ENCODE peak calls at places on chromosome 1, in five cellular contexts. A is ACHN; W is activated CD4-positive, CD25-positive, alpha-beta regulatory T cell; Y is fibroblast of gingiva; X is NCI-H1436. G is an unnamed sample.

GRCh38 chr1:69777933-69778332 is 210.2 kb downstream of the LRRC7 start:
- DNase-seq in X (no peak), W (no peak), A (no peak), Y (no peak), G (no peak)

GRCh38 chr1:180173952-180174351 is 19.3 kb downstream of the QSOX1 start:
- DNase-seq in A (no peak), W (no peak), Y (peak), X (no peak), G (peak)

GRCh38 chr1:18681423-18681835 is 50.8 kb downstream of the PAX7 start:
- DNase-seq in X (peak), A (peak), W (no peak), Y (no peak), G (peak)

GRCh38 chr1:79532555-79532954 is 526.0 kb upstream of the ADGRL4 start:
- DNase-seq in A (no peak), X (no peak), W (no peak), Y (no peak), G (no peak)

GRCh38 chr1:192439373-192440025 is 122.7 kb downstream of the RGS21 start:
- DNase-seq in X (no peak), Y (no peak), A (peak), W (no peak), G (peak)

GRCh38 chr1:8026976-8027747 is 1.1 kb upstream of the ERRFI1 start:
- DNase-seq in X (no peak), W (no peak), A (peak), Y (peak), G (no peak)

GRCh38 chr1:222887127-222887461 is 72.3 kb downstream of the DISP1 start:
- DNase-seq in W (no peak), Y (no peak), X (no peak), A (no peak), G (no peak)

GRCh38 chr1:117794073-117794472 is 135.3 kb downstream of the GDAP2 start:
- DNase-seq in A (no peak), X (no peak), W (no peak), Y (peak), G (peak)

GRCh38 chr1:244239261-244239770 is 188.2 kb downstream of the ZBTB18 start:
- DNase-seq in X (peak), Y (no peak), A (no peak), W (no peak), G (peak)

GRCh38 chr1:117565745-117566455 is 39.9 kb upstream of the TENT5C start:
- DNase-seq in Y (no peak), X (no peak), A (no peak), W (no peak), G (no peak)

GRCh38 chr1:186806477-186806876 is 22.3 kb upstream of the PLA2G4A start:
- DNase-seq in A (peak), W (no peak), Y (no peak), X (no peak), G (no peak)

GRCh38 chr1:66761273-66761672 is 9.0 kb downstream of the DYNLT5 start:
- DNase-seq in A (no peak), Y (peak), X (no peak), W (no peak), G (peak)

GRCh38 chr1:177172866-177173265 is 2.1 kb downstream of the BRINP2 start:
- DNase-seq in Y (no peak), W (no peak), X (no peak), A (no peak), G (no peak)

GRCh38 chr1:244163131-244163530 is 112.0 kb downstream of the ZBTB18 start:
- DNase-seq in A (peak), W (no peak), X (no peak), Y (no peak), G (peak)

GRCh38 chr1:64686828-64687724 is 57.8 kb upstream of the RAVER2 start:
- DNase-seq in A (peak), X (no peak), W (no peak), Y (peak), G (peak)

GRCh38 chr1:50126962-50127715 is 18.4 kb downstream of the ELAVL4 start:
- DNase-seq in A (no peak), X (no peak), W (no peak), Y (no peak), G (no peak)

GRCh38 chr1:232333419-232333767 is 296.5 kb downstream of the SIPA1L2 start:
- DNase-seq in W (no peak), Y (no peak), X (no peak), A (no peak), G (no peak)

GRCh38 chr1:226702957-226703831 is 35.9 kb downstream of the ITPKB start:
- DNase-seq in A (peak), W (peak), Y (peak), X (peak), G (peak)

GRCh38 chr1:3312894-3313578 is 141.4 kb upstream of the ARHGEF16 start:
- DNase-seq in Y (peak), A (peak), X (no peak), W (peak), G (peak)

GRCh38 chr1:61082336-61083013 is at the start of gene NFIA:
- DNase-seq in W (peak), A (peak), X (peak), Y (peak), G (peak)

GRCh38 chr1:48030211-48030610 is 33.0 kb upstream of the TRABD2B start:
- DNase-seq in Y (no peak), A (no peak), X (no peak), W (no peak), G (no peak)

GRCh38 chr1:5976231-5976630 is 16.0 kb downstream of the NPHP4 start:
- DNase-seq in Y (no peak), X (no peak), W (no peak), A (no peak), G (no peak)

GRCh38 chr1:101174722-101175121 is 62.1 kb upstream of the S1PR1 start:
- DNase-seq in X (no peak), Y (peak), W (no peak), A (peak), G (peak)

GRCh38 chr1:1785666-1786065 is 7.4 kb upstream of the NADK start:
- DNase-seq in X (no peak), Y (no peak), A (no peak), W (no peak), G (no peak)

GRCh38 chr1:59985901-59986735 is 59.5 kb upstream of the CYP2J2 start:
- DNase-seq in W (no peak), A (no peak), X (no peak), Y (peak), G (peak)

GRCh38 chr1:6599141-6599975 is 3.3 kb downstream of the KLHL21 start:
- DNase-seq in X (no peak), A (no peak), W (peak), Y (no peak), G (peak)

GRCh38 chr1:212167098-212167497 is 118.1 kb upstream of the PPP2R5A start:
- DNase-seq in Y (peak), W (no peak), A (no peak), X (no peak), G (peak)

GRCh38 chr1:2604156-2604853 is 17.7 kb downstream of the PRXL2B start:
- DNase-seq in Y (no peak), X (no peak), W (no peak), A (no peak), G (no peak)

GRCh38 chr1:203534012-203534411 is 40.1 kb downstream of the OPTC start:
- DNase-seq in A (no peak), W (no peak), X (no peak), Y (no peak), G (no peak)

GRCh38 chr1:94970783-94971182 is 43.9 kb upstream of the CNN3 start:
- DNase-seq in Y (no peak), X (no peak), A (no peak), W (no peak), G (no peak)